ENCODE peak calls at places on chromosomes 6 and 20, in seven cellular contexts. M is psoas muscle; X is CD8-positive, alpha-beta T cell; L is aorta; T is CD4-positive, alpha-beta T cell; I is H9; W is CD4-positive, alpha-beta memory T cell. E is an unnamed sample.
A peak's percentile ranks its signal among the peaks of the same experiment; 100 is the strongest.

GRCh38 chr20:64108731-64109389 is 1.5 kb upstream of the NPBWR2 start:
- DNase-seq in W (no peak), T (no peak), X (no peak), L (peak; percentile 29), I (no peak), M (peak; percentile 29), E (no peak)

GRCh38 chr6:170423814-170424633 is 117.5 kb downstream of the FAM120B start:
- DNase-seq in W (no peak), T (no peak), I (no peak), X (no peak), M (no peak), L (no peak), E (no peak)

GRCh38 chr6:3201388-3201787 is 26.1 kb downstream of the TUBB2B start:
- DNase-seq in M (no peak), T (no peak), I (no peak), L (no peak), X (no peak), W (no peak), E (no peak)

GRCh38 chr6:136510782-136511181 is 39.4 kb downstream of the MAP7 start:
- DNase-seq in M (no peak), I (no peak), W (peak; percentile 33), L (no peak), X (no peak), T (no peak), E (no peak)

GRCh38 chr6:163667372-163668060 is 253.0 kb downstream of the QKI start:
- DNase-seq in I (no peak), X (no peak), W (no peak), M (no peak), T (no peak), L (peak; percentile 58), E (peak; percentile 80)

GRCh38 chr6:131116755-131117360 is 18.4 kb upstream of the AKAP7 start:
- DNase-seq in W (no peak), L (no peak), X (peak; percentile 7), M (no peak), I (no peak), T (no peak), E (peak; percentile 23)

GRCh38 chr6:154277578-154278128 is 79.0 kb downstream of the IPCEF1 start:
- DNase-seq in W (peak; percentile 61), I (no peak), L (no peak), X (no peak), T (peak; percentile 3), M (no peak), E (no peak)

GRCh38 chr6:105757512-105758200 is 328.5 kb upstream of the PRDM1 start:
- DNase-seq in L (no peak), W (no peak), T (no peak), I (no peak), M (no peak), X (no peak), E (peak; percentile 34)

GRCh38 chr6:147508073-147508870 is at the start of gene SAMD5:
- DNase-seq in M (peak; percentile 69), W (no peak), I (peak; percentile 76), X (no peak), T (no peak), L (peak; percentile 61), E (peak; percentile 29)

GRCh38 chr6:63348836-63349235 is 29.1 kb upstream of the LGSN start:
- DNase-seq in W (no peak), M (no peak), L (no peak), X (no peak), I (no peak), T (no peak), E (no peak)

GRCh38 chr6:1611322-1611571 is 1.5 kb downstream of the FOXC1 start:
- DNase-seq in T (no peak), L (no peak), W (no peak), X (no peak), M (no peak), I (no peak), E (no peak)

GRCh38 chr6:73640179-73640750 is 13.5 kb downstream of the SLC17A5 start:
- DNase-seq in M (no peak), L (no peak), T (no peak), X (no peak), I (no peak), W (no peak), E (no peak)

GRCh38 chr20:58839474-58839874 is 11.2 kb downstream of the GNAS-AS1 start:
- DNase-seq in X (peak; percentile 46), I (peak; percentile 76), L (no peak), T (peak; percentile 19), M (peak; percentile 68), W (no peak), E (peak; percentile 41)

GRCh38 chr20:50144362-50144761 is 9.2 kb downstream of the PEDS1 start:
- DNase-seq in M (peak; percentile 83), L (peak; percentile 81), T (no peak), I (no peak), W (no peak), X (no peak), E (no peak)

GRCh38 chr6:25769983-25770382 is 15.4 kb downstream of the SLC17A4 start:
- DNase-seq in X (no peak), L (no peak), W (no peak), M (no peak), T (no peak), I (no peak), E (no peak)

GRCh38 chr20:4782373-4782772 is 60.7 kb downstream of the PRND start:
- DNase-seq in X (no peak), L (no peak), I (no peak), M (no peak), W (no peak), T (no peak), E (no peak)

GRCh38 chr6:139250296-139251274 is 41.2 kb downstream of the TXLNB start:
- DNase-seq in T (peak; percentile 33), M (peak; percentile 67), W (peak; percentile 55), I (peak; percentile 84), L (peak; percentile 69), X (peak; percentile 57), E (no peak)

GRCh38 chr6:70563540-70563939 is 3.2 kb upstream of the SDHAF4 start:
- DNase-seq in X (no peak), I (no peak), W (no peak), T (no peak), L (no peak), M (no peak), E (no peak)

GRCh38 chr20:5448449-5449118 is 131.8 kb upstream of the PROKR2 start:
- DNase-seq in I (peak; percentile 77), M (no peak), L (no peak), X (peak; percentile 49), T (peak; percentile 10), W (peak; percentile 36), E (no peak)

DNA sequence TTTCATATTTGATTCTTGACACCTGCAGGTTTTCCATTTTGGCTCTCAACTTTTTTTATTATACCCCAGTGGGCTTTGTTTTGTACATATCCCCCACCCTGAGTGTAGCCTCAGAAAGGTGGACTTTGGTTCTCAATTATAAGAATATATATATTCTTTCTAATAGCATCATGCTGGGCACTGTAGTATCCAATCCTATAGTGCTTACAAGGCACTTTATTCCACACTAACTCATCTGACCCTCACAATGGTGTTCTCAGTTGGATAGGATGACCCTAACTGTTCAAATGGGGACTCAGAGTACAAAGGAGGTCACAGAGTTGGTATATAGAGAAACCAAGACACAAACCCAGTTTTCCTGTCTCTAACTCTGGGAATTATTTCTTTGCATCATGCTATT is 48.9 kb upstream of the SNAP25 start:
- DNase-seq in X (no peak), W (no peak), I (no peak), T (no peak), L (no peak), M (no peak), E (no peak)
- H3K27me3 ChIP-seq in X (peaks cover 8% of the 10 kb centered on the region), W (peaks cover 10% of the 10 kb centered on the region), I (no peaks in the 10 kb centered on the region), T (peaks cover 37% of the 10 kb centered on the region), L (no peaks in the 10 kb centered on the region), M (peaks cover 15% of the 10 kb centered on the region), E (no peaks in the 10 kb centered on the region)

GRCh38 chr6:88577461-88577860 is 386.0 kb downstream of the RNGTT start:
- DNase-seq in W (no peak), I (no peak), M (no peak), T (no peak), L (no peak), X (no peak), E (no peak)
- H3K27me3 ChIP-seq in W (no peaks in the 10 kb centered on the region), I (no peaks in the 10 kb centered on the region), M (no peaks in the 10 kb centered on the region), T (no peaks in the 10 kb centered on the region), L (no peaks in the 10 kb centered on the region), X (no peaks in the 10 kb centered on the region), E (no peaks in the 10 kb centered on the region)

DNA sequence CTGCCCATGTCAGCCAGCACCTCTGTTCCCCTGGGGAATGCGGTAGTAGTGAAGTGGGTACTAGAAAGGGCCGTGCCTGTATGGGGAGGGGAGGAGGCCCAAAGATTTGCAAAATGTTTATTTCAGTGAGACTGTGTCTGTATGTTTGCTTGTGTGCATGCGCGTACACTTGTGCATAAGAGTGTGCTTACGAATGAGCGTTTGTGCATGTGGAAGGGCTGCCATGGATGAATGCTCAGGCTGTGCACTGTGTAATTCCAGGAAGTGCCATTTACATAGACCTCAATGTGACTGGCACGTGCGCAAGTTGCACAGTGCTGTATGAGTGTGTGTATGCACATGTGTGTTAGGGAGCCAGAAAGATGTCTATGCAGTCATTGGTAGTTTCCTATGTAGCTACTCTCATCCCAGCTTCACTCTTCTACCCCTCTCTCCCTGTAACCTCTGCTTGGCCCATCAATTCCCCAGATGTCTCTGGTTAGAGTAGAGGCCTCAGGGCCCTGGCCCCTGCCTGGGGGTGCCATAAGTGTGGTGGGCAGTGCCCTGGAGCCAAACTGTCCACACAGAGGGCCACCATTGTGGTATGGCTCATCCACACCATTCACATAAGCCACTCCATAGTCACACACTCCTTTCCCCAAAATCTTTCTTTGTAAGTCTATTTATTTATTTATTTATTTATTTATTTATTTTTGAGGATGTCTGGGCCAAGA is 26.8 kb upstream of the SLC22A7 start:
- DNase-seq in M (no peak), I (no peak), W (no peak), T (no peak), L (no peak), X (no peak), E (no peak)
- H3K27me3 ChIP-seq in M (peaks cover 41% of the 10 kb centered on the region), I (peaks cover 22% of the 10 kb centered on the region), W (peaks cover 2% of the 10 kb centered on the region), T (no peaks in the 10 kb centered on the region), L (no peaks in the 10 kb centered on the region), X (no peaks in the 10 kb centered on the region), E (no peaks in the 10 kb centered on the region)

GRCh38 chr6:33790306-33790855 is 1.5 kb upstream of the LEMD2 start:
- DNase-seq in X (no peak), W (no peak), I (no peak), M (peak; percentile 12), T (no peak), L (no peak), E (no peak)

GRCh38 chr6:33794910-33795615 is 6.1 kb upstream of the LEMD2 start:
- DNase-seq in M (no peak), I (peak; percentile 64), T (no peak), X (no peak), W (no peak), L (no peak), E (no peak)

GRCh38 chr6:33790910-33791309 is 2.0 kb upstream of the LEMD2 start:
- DNase-seq in I (no peak), M (peak; percentile 34), T (no peak), W (no peak), L (no peak), X (no peak), E (no peak)

GRCh38 chr6:33789550-33789895 is 593 bp upstream of the LEMD2 start:
- DNase-seq in X (no peak), W (no peak), I (no peak), L (no peak), M (no peak), T (no peak), E (no peak)

DNA sequence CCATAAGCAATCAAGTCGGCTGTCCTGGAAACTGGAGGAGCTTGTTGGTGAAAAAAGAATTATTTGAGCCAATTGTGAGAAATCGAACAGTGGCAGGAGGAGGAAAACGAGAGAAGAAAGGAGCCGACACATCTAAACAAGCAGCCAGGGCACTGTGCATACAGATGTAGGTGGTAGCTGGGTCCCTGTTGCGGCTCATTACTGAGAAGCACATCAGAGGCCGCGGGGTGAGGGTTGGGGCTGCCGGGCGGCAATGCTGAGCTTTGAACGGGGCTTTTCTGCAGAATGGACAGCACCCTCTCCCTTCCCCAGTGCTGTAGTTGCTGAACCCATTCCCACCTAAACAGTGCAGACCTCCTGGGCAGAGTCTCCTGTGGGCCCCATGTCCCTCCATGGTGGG is 4.1 kb upstream of the LEMD2 start:
- DNase-seq in W (no peak), I (no peak), X (no peak), T (no peak), M (no peak), L (no peak), E (no peak)
- H3K27me3 ChIP-seq in W (no peaks in the 10 kb centered on the region), I (no peaks in the 10 kb centered on the region), X (no peaks in the 10 kb centered on the region), T (no peaks in the 10 kb centered on the region), M (peaks cover 35% of the 10 kb centered on the region), L (no peaks in the 10 kb centered on the region), E (no peaks in the 10 kb centered on the region)